ENCODE peak calls at places on chromosomes 5 and 9, in six cellular contexts. Q, M, W, E, D and J are unnamed samples.
A peak's percentile ranks its signal among the peaks of the same experiment; 100 is the strongest.

GRCh38 chr5:72552041-72552557 is 44.9 kb upstream of the ZNF366 start:
- ATAC-seq in Q (no peak), W (no peak), E (no peak), D (no peak), M (peak; percentile 43), J (no peak)

GRCh38 chr5:65999061-65999723 is 72.8 kb downstream of the ERBIN start:
- ATAC-seq in E (no peak), W (no peak), Q (no peak), M (no peak), D (no peak), J (no peak)

GRCh38 chr9:8429157-8429556 is 629.6 kb upstream of the DMAC1 start:
- ATAC-seq in D (no peak), M (no peak), E (no peak), W (no peak), Q (no peak), J (no peak)

GRCh38 chr5:7856855-7857254 is 5.9 kb upstream of the CFAP90 start:
- ATAC-seq in M (peak; percentile 94), E (peak; percentile 91), D (peak; percentile 95), W (peak; percentile 76), Q (peak; percentile 69), J (no peak)

GRCh38 chr5:113280541-113280940 is 154.2 kb downstream of the TSSK1B start:
- ATAC-seq in M (no peak), W (no peak), Q (no peak), E (no peak), D (no peak), J (no peak)

GRCh38 chr9:99573883-99574282 is 247.8 kb upstream of the NR4A3 start:
- ATAC-seq in D (no peak), W (peak; percentile 46), M (no peak), E (no peak), Q (no peak), J (no peak)

GRCh38 chr5:179355976-179356968 is 11.0 kb upstream of the ADAMTS2 start:
- ATAC-seq in Q (peak; percentile 64), M (no peak), W (no peak), D (no peak), E (no peak), J (peak; percentile 89)

GRCh38 chr9:70466976-70467551 is 52.6 kb upstream of the KLF9 start:
- ATAC-seq in E (no peak), D (no peak), M (peak; percentile 47), W (no peak), Q (peak; percentile 89), J (peak; percentile 69)

GRCh38 chr5:132272341-132273210 is 15.1 kb downstream of the PDLIM4 start:
- ATAC-seq in E (peak; percentile 36), D (peak; percentile 83), Q (peak; percentile 47), M (peak; percentile 82), W (no peak), J (peak; percentile 11)

GRCh38 chr5:127660048-127660733 is 11.3 kb downstream of the CTXN3 start:
- ATAC-seq in Q (no peak), D (no peak), W (no peak), E (no peak), M (no peak), J (no peak)

GRCh38 chr5:72600401-72600981 is 93.3 kb upstream of the ZNF366 start:
- ATAC-seq in D (peak; percentile 96), W (no peak), M (no peak), E (no peak), Q (peak; percentile 54), J (no peak)

GRCh38 chr9:91106415-91106814 is 255.3 kb downstream of the AUH start:
- ATAC-seq in D (no peak), E (no peak), M (no peak), Q (no peak), W (no peak), J (no peak)

GRCh38 chr5:15044521-15044920 is 172.9 kb upstream of the ANKH start:
- ATAC-seq in M (no peak), Q (no peak), E (no peak), D (no peak), W (no peak), J (no peak)

GRCh38 chr5:138944527-138945322 is 69.6 kb upstream of the LRRTM2 start:
- ATAC-seq in W (no peak), E (peak; percentile 9), Q (no peak), M (no peak), D (peak; percentile 13), J (no peak)

GRCh38 chr9:112162644-112163413 is 12.3 kb downstream of the SUSD1 start:
- ATAC-seq in E (no peak), D (peak; percentile 54), W (peak; percentile 84), M (no peak), Q (no peak), J (no peak)

GRCh38 chr9:129140397-129141065 is 29.3 kb downstream of the PTPA start:
- ATAC-seq in Q (peak; percentile 3), M (peak; percentile 49), D (peak; percentile 18), E (peak; percentile 57), W (peak; percentile 26), J (no peak)

GRCh38 chr5:69188811-69189161 is 597 bp upstream of the CENPH start:
- ATAC-seq in D (peak; percentile 25), W (no peak), M (peak; percentile 13), Q (no peak), E (peak; percentile 24), J (no peak)

GRCh38 chr5:133952729-133953567 is 15.5 kb downstream of the C5orf15 start:
- ATAC-seq in D (peak; percentile 74), Q (peak; percentile 96), W (no peak), M (peak; percentile 46), E (peak; percentile 77), J (peak; percentile 97)

GRCh38 chr9:93675336-93676150 is 99.2 kb downstream of the PHF2 start:
- ATAC-seq in M (no peak), W (no peak), Q (no peak), D (no peak), E (no peak), J (no peak)

GRCh38 chr9:99113418-99114048 is 8.6 kb downstream of the TGFBR1 start:
- ATAC-seq in W (peak; percentile 15), M (peak; percentile 58), E (no peak), Q (no peak), D (no peak), J (no peak)

GRCh38 chr5:100872409-100873190 is 30.5 kb downstream of the ST8SIA4 start:
- ATAC-seq in M (no peak), D (no peak), W (peak; percentile 72), Q (no peak), E (no peak), J (no peak)

GRCh38 chr9:22483528-22484060 is 37.0 kb downstream of the DMRTA1 start:
- ATAC-seq in M (no peak), D (no peak), Q (no peak), E (no peak), W (no peak), J (no peak)

GRCh38 chr5:92703991-92704390 is 877.0 kb downstream of the NR2F1-AS1 start:
- ATAC-seq in W (no peak), M (no peak), E (no peak), D (no peak), Q (no peak), J (no peak)

GRCh38 chr9:79673614-79674013 is 101.8 kb downstream of the TLE4 start:
- ATAC-seq in W (peak; percentile 89), E (no peak), Q (no peak), D (no peak), M (peak; percentile 37), J (no peak)

GRCh38 chr5:68333649-68334549 is 118.3 kb downstream of the PIK3R1 start:
- ATAC-seq in W (no peak), E (no peak), D (peak; percentile 92), Q (peak; percentile 41), M (peak; percentile 85), J (no peak)

DNA sequence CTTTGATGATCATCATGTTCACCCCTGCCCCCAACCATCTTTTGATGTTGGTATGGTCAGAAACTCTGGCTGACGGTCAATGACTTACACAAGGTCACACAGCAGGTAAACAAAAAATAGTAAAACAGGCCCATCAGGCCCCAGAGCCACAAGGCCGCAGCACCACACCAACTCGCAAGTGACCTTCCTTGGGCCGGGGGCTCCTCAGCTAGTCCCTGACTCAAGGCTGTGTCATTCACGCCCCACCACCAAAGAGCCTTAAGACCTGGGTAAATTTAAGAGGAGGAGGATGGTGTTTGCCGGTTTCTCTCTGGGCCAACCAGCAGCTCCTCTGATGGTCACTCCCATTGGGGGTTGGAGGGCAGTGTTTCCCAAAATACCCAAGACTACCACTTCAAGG is 55.8 kb downstream of the PSMB7 start:
- ATAC-seq in D (no peak), E (no peak), M (no peak), Q (no peak), W (no peak), J (no peak)
- TF ChIP-seq POLR2A in D (no peak), E (no peak), M (no peak), Q (no peak), W (peak; percentile 25), J (no peak)

DNA sequence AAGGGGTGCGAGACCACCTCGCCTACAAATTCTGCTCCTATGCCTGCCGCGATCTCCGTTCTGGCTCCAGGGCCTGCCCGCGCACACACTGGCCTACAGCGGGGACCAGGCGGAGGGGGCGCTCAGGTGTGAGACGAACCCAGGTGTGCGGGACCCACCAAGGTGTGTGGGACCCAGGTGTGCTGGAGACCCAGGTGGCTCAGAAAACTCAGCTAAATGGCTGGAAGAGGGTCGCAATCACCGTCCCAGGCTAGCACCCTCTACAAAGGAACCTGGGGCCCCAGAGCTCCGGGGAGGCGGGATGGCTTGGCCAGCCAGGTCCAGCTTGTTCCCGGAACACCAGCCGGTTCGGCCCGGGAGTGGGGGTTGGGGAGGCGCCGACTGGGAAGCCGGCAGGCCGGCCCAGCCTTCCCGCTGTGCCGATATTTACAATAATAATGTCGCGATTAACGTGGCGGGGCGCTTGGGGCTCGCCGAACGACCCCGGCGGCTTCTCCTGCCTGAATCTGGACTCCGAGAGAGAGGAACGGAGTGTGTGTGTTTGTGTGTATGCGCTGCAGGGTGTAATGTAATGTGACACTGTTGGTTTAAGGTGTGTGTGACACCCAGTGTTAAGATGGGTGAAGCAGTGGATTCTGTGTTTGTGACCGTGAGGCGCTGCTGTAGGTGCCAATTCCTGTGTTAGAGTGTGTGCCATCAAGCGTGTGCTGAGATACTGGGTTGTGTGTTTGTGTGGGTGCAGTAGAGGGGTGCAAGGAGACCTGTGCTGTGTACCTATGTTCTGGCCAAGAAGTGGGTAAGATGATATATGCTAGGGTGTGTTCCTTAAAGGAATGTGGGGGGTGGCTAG is 1.4 kb downstream of the PCDH1 start:
- ATAC-seq in Q (no peak), E (no peak), W (no peak), M (no peak), D (no peak), J (no peak)
- H3K4me3 ChIP-seq in Q (peak overlapping the region; percentile 79), E (peak overlapping the region; percentile 73), W (no peak overlapping the region), M (peak overlapping the region; percentile 58), D (peak overlapping the region; percentile 64), J (peak overlapping the region; percentile 80)

GRCh38 chr5:148486456-148486855 is 102.7 kb downstream of the FBXO38 start:
- ATAC-seq in E (no peak), Q (no peak), M (no peak), D (no peak), W (no peak), J (no peak)

GRCh38 chr5:148491793-148492184 is 108.0 kb downstream of the FBXO38 start:
- ATAC-seq in D (no peak), W (no peak), E (peak; percentile 92), Q (no peak), M (peak; percentile 37), J (no peak)

GRCh38 chr5:148492351-148492750 is 108.6 kb downstream of the FBXO38 start:
- ATAC-seq in E (no peak), W (no peak), D (no peak), Q (no peak), M (no peak), J (no peak)

GRCh38 chr5:148491015-148491792 is 107.4 kb downstream of the FBXO38 start:
- ATAC-seq in Q (no peak), E (peak; percentile 19), W (no peak), D (no peak), M (peak; percentile 92), J (no peak)

GRCh38 chr5:148488757-148489156 is 105.0 kb downstream of the FBXO38 start:
- ATAC-seq in W (no peak), E (peak; percentile 65), M (no peak), Q (no peak), D (no peak), J (no peak)
- TF ChIP-seq EP300 in W (no peak), E (no peak), M (no peak), Q (no peak), D (no peak), J (no peak)

GRCh38 chr9:114471157-114471556 is 34.1 kb downstream of the WHRN start:
- ATAC-seq in D (no peak), Q (no peak), W (no peak), E (no peak), M (no peak), J (no peak)
- TF ChIP-seq POLR2A in D (no peak), Q (no peak), W (no peak), E (no peak), M (no peak), J (no peak)